ENCODE peak calls at places on chromosomes 5 and 9, in six cellular contexts. W is ELR; F is stimulated activated CD8-positive, alpha-beta memory T cell treated with anti-CD3 and anti-CD28 coated beads, Interleukin-15, amount 100 ng/mL, for 4 hours; J is HT1080; K is Kasumi-1; D is NCI-H1092 treated with DMSO at 0.1 percent for 48 hours. Q is an unnamed sample.

GRCh38 chr9:105319514-105319863 is 75.0 kb downstream of the SLC44A1 start:
- DNase-seq in W (no peak), K (no peak), F (no peak), D (no peak), J (no peak), Q (no peak)

GRCh38 chr5:120096413-120096812 is 367.7 kb upstream of the PRR16 start:
- DNase-seq in F (no peak), J (peak), K (no peak), D (no peak), W (peak), Q (peak)

GRCh38 chr5:64333891-64334290 is 168.2 kb downstream of the RNF180 start:
- DNase-seq in D (no peak), J (no peak), W (no peak), K (no peak), F (no peak), Q (no peak)

GRCh38 chr5:173454764-173455598 is 126.8 kb upstream of the STC2 start:
- DNase-seq in F (no peak), J (peak), K (no peak), W (peak), D (no peak), Q (peak)

GRCh38 chr5:119368238-119368630 is 12.4 kb downstream of the TNFAIP8 start:
- DNase-seq in K (no peak), W (no peak), D (no peak), J (no peak), F (peak), Q (no peak)

GRCh38 chr9:95130484-95130883 is 187.0 kb downstream of the FANCC start:
- DNase-seq in K (no peak), J (no peak), F (no peak), W (no peak), D (peak), Q (no peak)

GRCh38 chr9:99859395-99859980 is 37.8 kb downstream of the NR4A3 start:
- DNase-seq in W (peak), K (no peak), D (peak), J (peak), F (no peak), Q (peak)

GRCh38 chr9:18459958-18460584 is 13.9 kb upstream of the ADAMTSL1 start:
- DNase-seq in D (no peak), W (peak), F (no peak), K (no peak), J (peak), Q (peak)

GRCh38 chr9:126486276-126486675 is 127.5 kb upstream of the LMX1B start:
- DNase-seq in F (no peak), W (no peak), J (no peak), K (no peak), D (no peak), Q (no peak)

GRCh38 chr5:1492757-1493156 is 31.0 kb downstream of the LPCAT1 start:
- DNase-seq in F (no peak), W (no peak), K (no peak), D (no peak), J (no peak), Q (no peak)

GRCh38 chr9:98807811-98808195 is 333 bp downstream of the GALNT12 start:
- DNase-seq in W (peak), F (no peak), J (no peak), D (no peak), K (no peak), Q (no peak)

GRCh38 chr5:113336975-113337374 is 97.8 kb downstream of the TSSK1B start:
- DNase-seq in F (no peak), J (peak), W (peak), D (peak), K (peak), Q (peak)

GRCh38 chr5:163916376-163916775 is 411.0 kb downstream of the MAT2B start:
- DNase-seq in J (peak), K (peak), W (no peak), D (no peak), F (no peak), Q (no peak)

GRCh38 chr9:77016526-77017504 is 2.6 kb upstream of the FOXB2 start:
- DNase-seq in W (no peak), K (no peak), F (no peak), D (no peak), J (no peak), Q (no peak)

GRCh38 chr9:18268381-18268780 is 205.6 kb upstream of the ADAMTSL1 start:
- DNase-seq in K (no peak), W (peak), J (peak), D (no peak), F (no peak), Q (no peak)

GRCh38 chr9:126619336-126619919 is 5.7 kb downstream of the LMX1B start:
- DNase-seq in K (no peak), F (no peak), J (no peak), W (no peak), D (no peak), Q (no peak)

GRCh38 chr5:112390327-112390726 is 28.8 kb downstream of the EPB41L4A start:
- DNase-seq in K (no peak), W (no peak), F (no peak), J (no peak), D (peak), Q (no peak)

GRCh38 chr5:102811962-102812361 is 56.9 kb downstream of the PAM start:
- DNase-seq in D (peak), K (no peak), F (no peak), J (peak), W (peak), Q (peak)

GRCh38 chr9:112705773-112706427 is 12.0 kb downstream of the INIP start:
- DNase-seq in D (peak), W (peak), J (no peak), F (no peak), K (peak), Q (peak)

GRCh38 chr9:128554155-128554862 is 1.9 kb downstream of the SPTAN1 start:
- DNase-seq in J (peak), W (peak), D (no peak), K (no peak), F (no peak), Q (peak)

GRCh38 chr9:88303785-88304495 is 84.3 kb upstream of the SPIN1 start:
- DNase-seq in W (peak), J (peak), D (no peak), K (no peak), F (no peak), Q (peak)

GRCh38 chr5:136182618-136183017 is 10.3 kb downstream of the SMIM32 start:
- DNase-seq in K (no peak), F (no peak), D (no peak), W (no peak), J (no peak), Q (no peak)

GRCh38 chr5:54745599-54745998 is 228.0 kb downstream of the SNX18 start:
- DNase-seq in D (no peak), K (no peak), W (no peak), F (no peak), J (no peak), Q (no peak)

GRCh38 chr5:134438641-134439621 is 27.2 kb upstream of the CDKN2AIPNL start:
- DNase-seq in K (no peak), F (no peak), J (peak), D (peak), W (peak), Q (no peak)

GRCh38 chr9:37209431-37210386 is 89.3 kb downstream of the ZCCHC7 start:
- DNase-seq in W (peak), J (no peak), K (peak), F (no peak), D (peak), Q (no peak)

GRCh38 chr9:133306242-133307194 is 29.5 kb downstream of the SURF6 start:
- DNase-seq in F (no peak), K (no peak), J (peak), W (peak), D (no peak), Q (no peak)